ENCODE peak calls at places on chromosomes 13 and 19, in seven cellular contexts. R, V, I, F, A, E and B are unnamed samples.
A peak's percentile ranks its signal among the peaks of the same experiment; 100 is the strongest.

GRCh38 chr13:109394311-109394988 is 391.9 kb downstream of the IRS2 start:
- DNase-seq in R (no peak), V (no peak), F (no peak), E (no peak), A (no peak), I (no peak), B (no peak)

GRCh38 chr19:5141926-5142724 is 173.2 kb downstream of the KDM4B start:
- DNase-seq in I (no peak), E (no peak), R (no peak), F (peak; percentile 33), A (no peak), V (peak; percentile 29), B (no peak)

GRCh38 chr19:13162749-13163608 is 12.8 kb downstream of the IER2 start:
- DNase-seq in E (peak; percentile 93), V (peak; percentile 98), R (peak; percentile 60), A (peak; percentile 98), I (peak; percentile 99), F (peak; percentile 97), B (peak; percentile 96)

GRCh38 chr19:4496304-4496703 is 22.0 kb downstream of the PLIN4 start:
- DNase-seq in R (no peak), V (no peak), F (no peak), A (no peak), E (no peak), I (no peak), B (no peak)

GRCh38 chr19:4776436-4777205 is 14.9 kb upstream of the FEM1A start:
- DNase-seq in R (no peak), I (no peak), A (no peak), V (no peak), E (no peak), F (no peak), B (no peak)

GRCh38 chr19:46732172-46732938 is 13.5 kb upstream of the FKRP start:
- DNase-seq in F (peak; percentile 8), E (no peak), A (no peak), I (no peak), V (peak; percentile 29), R (no peak), B (no peak)

GRCh38 chr13:41544824-41545707 is 87.7 kb downstream of the RGCC start:
- DNase-seq in A (no peak), R (no peak), V (no peak), F (no peak), I (no peak), E (no peak), B (no peak)

GRCh38 chr13:109584844-109585361 is 201.5 kb downstream of the IRS2 start:
- DNase-seq in I (peak; percentile 36), V (no peak), R (no peak), A (no peak), F (no peak), E (no peak), B (no peak)

GRCh38 chr13:111184685-111185401 is 69.7 kb downstream of the ARHGEF7 start:
- DNase-seq in I (no peak), F (peak; percentile 34), E (no peak), V (no peak), A (no peak), R (peak; percentile 63), B (no peak)

GRCh38 chr13:100892981-100893380 is 218.4 kb upstream of the TMTC4 start:
- DNase-seq in I (no peak), V (no peak), E (peak; percentile 3), F (no peak), R (no peak), A (no peak), B (peak; percentile 32)

GRCh38 chr13:94433055-94433947 is 46.2 kb downstream of the DCT start:
- DNase-seq in F (no peak), V (peak; percentile 47), A (no peak), E (no peak), I (no peak), R (no peak), B (no peak)

GRCh38 chr19:34712606-34713261 is 21.3 kb upstream of the ZNF181 start:
- DNase-seq in A (peak; percentile 49), E (peak; percentile 26), V (no peak), I (peak; percentile 93), F (peak; percentile 58), R (peak; percentile 65), B (peak; percentile 21)

GRCh38 chr13:42990147-42990990 is 1.7 kb downstream of the EPSTI1 start:
- DNase-seq in V (no peak), I (peak; percentile 50), E (no peak), F (no peak), A (no peak), R (no peak), B (no peak)

GRCh38 chr13:111513766-111514611 is 193.5 kb downstream of the TEX29 start:
- DNase-seq in R (no peak), F (no peak), V (no peak), I (no peak), E (no peak), A (no peak), B (no peak)

GRCh38 chr19:39731685-39732084 is 6.1 kb downstream of the CLC start:
- DNase-seq in E (no peak), I (no peak), A (no peak), F (no peak), R (no peak), V (no peak), B (no peak)